ENCODE peak calls at places on chromosomes 5 and 9, in six cellular contexts. B is sigmoid colon, H is PC-3, G is upper lobe of right lung, Y is K562, Z is left ventricle myocardium inferior. P is an unnamed sample.

GRCh38 chr5:957730-958485 is 50.7 kb upstream of the NKD2 start:
- DNase-seq in G (peak; percentile 56), H (peak; percentile 15), B (no peak), Z (no peak), Y (no peak), P (peak; percentile 69)

GRCh38 chr5:36606437-36607113 is at the start of gene SLC1A3:
- DNase-seq in G (peak; percentile 71), Z (peak; percentile 34), Y (no peak), H (peak; percentile 80), B (peak; percentile 74), P (no peak)

GRCh38 chr5:77015938-77016569 is 14.2 kb upstream of the AGGF1 start:
- DNase-seq in Y (no peak), H (peak; percentile 62), B (no peak), Z (no peak), G (no peak), P (no peak)

GRCh38 chr5:135999396-136000139 is 29.2 kb upstream of the TGFBI start:
- DNase-seq in Z (no peak), B (no peak), G (no peak), Y (no peak), H (peak; percentile 77), P (no peak)

GRCh38 chr9:90523953-90524352 is 118.7 kb downstream of the DIRAS2 start:
- DNase-seq in B (no peak), G (no peak), H (no peak), Z (no peak), Y (no peak), P (no peak)

GRCh38 chr9:38423939-38424843 is at the start of gene IGFBPL1:
- DNase-seq in Z (no peak), Y (peak; percentile 36), H (no peak), G (peak; percentile 69), B (no peak), P (peak; percentile 63)

GRCh38 chr5:175214152-175214551 is 229.8 kb downstream of the DRD1 start:
- DNase-seq in Y (no peak), B (no peak), G (no peak), H (peak; percentile 74), Z (no peak), P (peak; percentile 81)

GRCh38 chr9:136060671-136061371 is 34.3 kb downstream of the NACC2 start:
- DNase-seq in Z (peak; percentile 11), B (peak; percentile 60), G (peak; percentile 39), H (no peak), Y (no peak), P (peak; percentile 65)

GRCh38 chr5:116289276-116289675 is 204.5 kb downstream of the COMMD10 start:
- DNase-seq in B (no peak), G (no peak), H (peak; percentile 10), Z (no peak), Y (no peak), P (no peak)

GRCh38 chr9:91243029-91243428 is 118.7 kb downstream of the AUH start:
- DNase-seq in H (no peak), G (no peak), Z (no peak), B (no peak), Y (no peak), P (no peak)

GRCh38 chr5:150596313-150596712 is 44.1 kb upstream of the SYNPO start:
- DNase-seq in B (no peak), G (peak; percentile 42), H (no peak), Z (no peak), Y (peak; percentile 43), P (no peak)

GRCh38 chr5:170986598-170986997 is 124.8 kb downstream of the RANBP17 start:
- DNase-seq in G (no peak), H (peak; percentile 29), Z (no peak), B (no peak), Y (no peak), P (no peak)

GRCh38 chr9:135098400-135099105 is 11.1 kb downstream of the OLFM1 start:
- DNase-seq in H (peak; percentile 4), Y (peak; percentile 74), G (no peak), Z (no peak), B (no peak), P (no peak)

GRCh38 chr5:106172681-106173532 is 1497.8 kb downstream of the EFNA5 start:
- DNase-seq in B (no peak), Z (no peak), Y (no peak), H (peak; percentile 80), G (no peak), P (no peak)

GRCh38 chr5:151383011-151383410 is 35.7 kb upstream of the SLC36A2 start:
- DNase-seq in H (peak; percentile 55), Z (no peak), Y (no peak), G (no peak), B (no peak), P (no peak)

GRCh38 chr5:51832934-51833470 is 449.8 kb downstream of the ISL1 start:
- DNase-seq in B (no peak), H (no peak), G (no peak), Z (no peak), Y (no peak), P (no peak)

GRCh38 chr9:4324513-4324912 is 24.6 kb upstream of the GLIS3 start:
- DNase-seq in Y (no peak), G (no peak), H (no peak), B (no peak), Z (no peak), P (no peak)

GRCh38 chr5:78816143-78816765 is 167.7 kb upstream of the LHFPL2 start:
- DNase-seq in G (no peak), Z (no peak), Y (no peak), H (no peak), B (no peak), P (no peak)

GRCh38 chr5:40572947-40573346 is 106.8 kb upstream of the PTGER4 start:
- DNase-seq in H (no peak), Y (no peak), G (no peak), Z (no peak), B (no peak), P (no peak)

GRCh38 chr5:102778478-102778877 is 23.4 kb downstream of the PAM start:
- DNase-seq in B (no peak), H (peak; percentile 64), G (no peak), Y (no peak), Z (no peak), P (no peak)

GRCh38 chr5:59260973-59261372 is 632.6 kb downstream of the PDE4D start:
- DNase-seq in H (no peak), Y (no peak), B (no peak), Z (no peak), G (no peak), P (no peak)

GRCh38 chr9:110270211-110270995 is 14.1 kb upstream of the TXN start:
- DNase-seq in B (no peak), Z (no peak), Y (no peak), G (no peak), H (no peak), P (no peak)

GRCh38 chr9:68672215-68672614 is 32.8 kb upstream of the PIP5K1B start:
- DNase-seq in G (no peak), H (no peak), B (no peak), Z (no peak), Y (no peak), P (no peak)

DNA sequence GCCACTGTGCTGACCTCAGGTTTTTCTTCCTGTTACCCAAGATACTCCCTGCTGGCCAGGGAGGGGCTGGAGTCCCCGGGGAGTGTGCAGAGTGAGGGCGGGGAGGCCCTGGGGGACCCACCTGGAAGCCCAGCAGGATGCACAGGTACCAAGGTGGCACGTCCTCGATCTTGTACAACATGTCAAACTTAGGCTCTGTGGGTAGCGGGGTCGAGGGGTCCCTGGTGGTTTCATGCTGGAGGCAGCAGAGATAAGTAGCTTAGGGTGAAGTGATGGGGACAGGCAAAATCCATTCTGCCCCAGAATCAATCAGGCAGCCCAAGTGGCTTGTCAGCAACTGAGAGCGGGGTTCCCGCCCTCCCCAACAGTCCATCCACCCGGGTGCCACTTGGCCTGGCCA is 726 bp downstream of the SLC23A1 start:
- DNase-seq in Y (no peak), B (no peak), G (no peak), Z (no peak), H (no peak), P (peak; percentile 53)
- H3K4me3 ChIP-seq in Y (no peak overlapping the region), B (no peak overlapping the region), G (no peak overlapping the region), Z (no peak overlapping the region), H (no peak overlapping the region), P (no peak overlapping the region)

DNA sequence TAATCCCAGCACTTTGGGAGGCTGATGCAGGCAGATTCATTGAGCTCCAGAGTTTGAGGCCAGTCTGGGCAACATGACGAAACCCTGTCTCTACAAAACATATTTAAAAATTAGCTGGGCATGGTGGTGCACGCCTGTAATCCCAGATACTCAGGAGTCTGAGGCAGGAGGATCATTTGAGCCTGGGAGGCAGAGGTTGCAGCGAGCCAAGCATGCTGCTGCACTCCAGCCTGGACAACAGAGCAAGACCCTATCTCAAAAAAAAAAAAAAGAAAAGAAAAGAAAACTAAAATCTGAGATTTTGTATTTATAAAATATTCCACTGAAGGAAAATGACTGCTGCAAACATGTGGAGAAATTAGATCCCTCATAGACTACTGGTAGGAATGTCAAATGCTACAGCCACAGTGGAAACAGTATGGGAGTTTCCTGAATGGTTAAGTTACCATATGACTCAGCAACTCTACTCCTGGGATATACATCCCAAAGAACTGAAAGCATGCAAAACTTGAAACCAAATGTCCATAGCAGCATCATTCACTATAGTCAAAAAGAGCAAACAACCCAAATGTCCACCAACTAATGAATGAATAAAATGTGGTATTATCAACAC is 106.1 kb downstream of the UBAP2 start:
- DNase-seq in H (peak; percentile 71), Z (no peak), Y (no peak), G (no peak), B (no peak), P (no peak)
- TF ChIP-seq CTCF in H (peak; percentile 35), Z (no peak), Y (no peak), G (no peak), B (no peak), P (no peak)

GRCh38 chr5:177116631-177117373 is 16.8 kb upstream of the NSD1 start:
- DNase-seq in B (peak; percentile 96), H (no peak), Y (peak; percentile 98), G (peak; percentile 93), Z (peak; percentile 90), P (peak; percentile 90)

GRCh38 chr5:177112589-177113220 is 20.9 kb upstream of the NSD1 start:
- DNase-seq in G (no peak), H (no peak), Z (no peak), B (no peak), Y (no peak), P (no peak)

GRCh38 chr5:177122566-177122965 is 11.0 kb upstream of the NSD1 start:
- DNase-seq in Y (no peak), G (no peak), B (no peak), H (no peak), Z (no peak), P (no peak)

GRCh38 chr5:177113566-177114424 is 19.8 kb upstream of the NSD1 start:
- DNase-seq in Y (peak; percentile 80), H (peak; percentile 89), Z (peak; percentile 75), B (peak; percentile 86), G (peak; percentile 84), P (no peak)

DNA sequence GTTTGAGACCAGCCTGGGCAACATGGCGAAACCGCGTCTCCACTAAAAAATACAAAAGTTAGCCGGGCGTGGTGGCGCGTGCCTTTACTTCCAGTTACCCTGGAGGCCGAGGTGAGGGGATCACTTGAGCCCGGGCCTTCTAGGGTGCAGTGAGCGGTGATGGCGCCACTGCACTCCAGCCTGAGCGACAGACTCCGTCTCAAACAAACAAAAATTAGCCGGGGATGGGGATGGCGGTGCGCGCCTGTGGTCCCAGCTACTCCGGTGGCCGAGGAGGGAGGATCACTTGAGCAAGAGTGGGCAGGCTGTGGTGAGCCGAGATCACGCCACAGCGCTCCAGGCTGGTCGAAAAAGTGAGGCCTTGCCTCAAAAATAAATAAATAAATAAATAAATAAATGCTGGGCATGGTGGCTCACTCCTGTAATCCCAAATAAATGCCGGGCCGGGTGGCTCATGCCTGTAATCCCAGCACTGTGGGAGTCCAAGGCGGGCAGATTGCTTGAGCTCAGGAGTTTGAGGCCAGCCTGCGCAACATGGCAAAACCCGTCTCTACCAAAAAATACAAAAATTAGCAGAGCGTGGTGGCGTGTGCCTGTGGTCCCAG is 16.0 kb upstream of the NSD1 start:
- DNase-seq in Z (no peak), Y (no peak), G (no peak), H (no peak), B (no peak), P (no peak)
- H3K27ac ChIP-seq in Z (peak overlapping the region; percentile 75), Y (peak overlapping the region; percentile 84), G (peak overlapping the region; percentile 66), H (no peak overlapping the region), B (peak overlapping the region; percentile 73), P (peak overlapping the region; percentile 44)

GRCh38 chr9:93436655-93437407 is 14.7 kb upstream of the FAM120A start:
- DNase-seq in H (no peak), Y (no peak), B (no peak), Z (no peak), G (no peak), P (no peak)
- H3K4me3 ChIP-seq in H (no peak overlapping the region), Y (no peak overlapping the region), B (no peak overlapping the region), Z (no peak overlapping the region), G (no peak overlapping the region), P (no peak overlapping the region)